ENCODE peak calls at places on chromosomes 6 and 20, in five cellular contexts. M is mucosa of descending colon, W is neural progenitor cell, H is stomach, E is pancreas. F is an unnamed sample.
A peak's percentile ranks its signal among the peaks of the same experiment; 100 is the strongest.

GRCh38 chr6:48825501-48826317 is 637.3 kb downstream of the MMUT start:
- DNase-seq in M (no peak), W (no peak), H (no peak), E (no peak), F (no peak)

GRCh38 chr6:30409184-30409583 is 64.2 kb downstream of the RPP21 start:
- DNase-seq in M (no peak), W (no peak), H (no peak), E (no peak), F (no peak)

GRCh38 chr6:118813795-118814194 is 80.2 kb upstream of the ASF1A start:
- DNase-seq in M (no peak), W (no peak), H (no peak), E (no peak), F (no peak)

GRCh38 chr6:77124604-77125003 is 338.7 kb downstream of the HTR1B start:
- DNase-seq in M (no peak), W (no peak), H (no peak), E (no peak), F (no peak)

GRCh38 chr20:63005240-63005861 is 1.4 kb downstream of the BHLHE23 start:
- DNase-seq in M (no peak), W (peak; percentile 60), H (no peak), E (peak; percentile 10), F (no peak)

GRCh38 chr6:164039954-164040375 is 625.4 kb downstream of the QKI start:
- DNase-seq in M (peak; percentile 9), W (no peak), H (peak; percentile 45), E (peak; percentile 73), F (no peak)

GRCh38 chr6:33160728-33161323 is 31.4 kb downstream of the COL11A2 start:
- DNase-seq in M (peak; percentile 87), W (no peak), H (peak; percentile 62), E (no peak), F (peak; percentile 38)

GRCh38 chr6:53956068-53956711 is 155.1 kb upstream of the MLIP start:
- DNase-seq in M (peak; percentile 81), W (peak; percentile 81), H (peak; percentile 77), E (peak; percentile 60), F (peak; percentile 88)

GRCh38 chr6:157314705-157315321 is 8.5 kb downstream of the TMEM242 start:
- DNase-seq in M (peak; percentile 40), W (peak; percentile 72), H (no peak), E (no peak), F (no peak)

GRCh38 chr6:39433630-39434029 is 111.1 kb upstream of the KCNK16 start:
- DNase-seq in M (no peak), W (no peak), H (no peak), E (no peak), F (no peak)

GRCh38 chr6:149061933-149062332 is 255.6 kb upstream of the TAB2 start:
- DNase-seq in M (no peak), W (no peak), H (no peak), E (no peak), F (no peak)
- H3K4me3 ChIP-seq in M (no peak overlapping the region), W (no peak overlapping the region), H (no peak overlapping the region), E (no peak overlapping the region), F (no peak overlapping the region)

GRCh38 chr20:44961868-44962267 is 1.7 kb upstream of the TOMM34 start:
- DNase-seq in M (no peak), W (no peak), H (no peak), E (no peak), F (no peak)

GRCh38 chr20:44959082-44959895 is 908 bp downstream of the TOMM34 start:
- DNase-seq in M (peak; percentile 35), W (peak; percentile 67), H (no peak), E (no peak), F (no peak)

GRCh38 chr20:44961024-44961866 is 1.0 kb upstream of the TOMM34 start:
- DNase-seq in M (no peak), W (no peak), H (no peak), E (no peak), F (no peak)

GRCh38 chr20:44958276-44958675 is 1.9 kb downstream of the TOMM34 start:
- DNase-seq in M (no peak), W (no peak), H (no peak), E (no peak), F (no peak)

GRCh38 chr20:44959896-44960852 is at the start of gene TOMM34:
- DNase-seq in M (peak; percentile 99), W (peak; percentile 97), H (peak; percentile 98), E (peak; percentile 95), F (peak; percentile 99)
- TF ChIP-seq CTCF in M (no peak), W (no peak), H (no peak), E (no peak), F (no peak)

DNA sequence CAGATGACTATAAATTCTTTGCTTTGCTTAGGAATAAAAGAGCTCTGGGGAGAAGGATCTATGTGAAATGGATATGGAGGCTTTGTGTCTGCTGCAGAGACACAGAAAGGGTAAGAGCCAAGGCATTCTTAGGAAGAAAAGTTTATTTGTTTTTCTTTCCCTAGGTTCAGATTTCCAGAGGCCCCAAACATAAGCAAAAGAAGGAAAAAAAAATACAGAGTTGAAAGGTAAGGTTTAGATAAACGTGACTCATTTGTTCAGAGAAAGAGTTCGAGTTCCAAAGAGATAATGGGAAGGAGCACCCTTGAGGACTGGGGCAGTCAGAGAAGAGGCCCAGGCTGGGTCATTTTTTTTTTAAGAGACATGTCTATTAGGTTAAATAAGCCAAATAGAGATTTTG is 27.4 kb upstream of the BMP5 start:
- DNase-seq in M (no peak), W (no peak), H (no peak), E (no peak), F (no peak)
- H3K4me3 ChIP-seq in M (no peak overlapping the region), W (no peak overlapping the region), H (no peak overlapping the region), E (no peak overlapping the region), F (no peak overlapping the region)

DNA sequence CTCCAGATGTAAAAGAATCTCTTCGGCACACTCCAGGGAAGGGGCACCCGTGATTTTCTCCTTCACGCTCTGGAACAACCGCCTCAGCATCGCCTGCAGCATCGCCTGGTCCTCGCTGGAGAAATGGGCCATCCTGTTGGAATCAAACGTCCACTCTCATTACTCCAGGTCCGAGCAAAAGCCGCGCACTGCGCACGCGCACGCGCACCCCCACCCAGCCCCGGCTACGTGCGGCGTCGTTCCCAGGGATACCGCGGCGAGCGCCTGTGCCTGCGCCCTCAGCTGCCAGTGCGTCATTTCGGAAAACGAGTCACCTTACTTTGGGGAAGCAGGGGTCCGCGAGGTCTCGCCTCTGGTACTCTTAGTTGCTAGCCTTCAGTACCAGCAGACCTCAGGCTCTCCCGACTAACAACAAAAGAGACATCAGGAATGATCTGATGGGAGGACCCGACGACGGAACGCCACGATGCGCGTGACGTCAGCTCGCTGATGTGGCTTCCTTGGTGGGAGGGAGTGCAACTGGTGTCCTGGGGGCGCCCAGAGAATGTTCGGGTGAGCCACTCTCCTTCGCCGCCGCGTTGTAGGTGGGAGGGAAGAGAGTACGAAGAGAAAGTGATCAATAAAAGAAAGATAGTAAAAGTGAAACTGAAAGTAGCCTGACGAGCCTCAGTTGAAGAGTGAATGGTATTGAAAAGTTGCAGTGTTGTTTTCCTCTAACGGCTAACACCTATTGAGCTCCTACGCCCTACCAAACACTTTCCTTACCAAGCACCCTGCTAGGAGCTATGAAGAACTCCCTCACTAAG is at the start of gene TBC1D32:
- DNase-seq in M (peak; percentile 95), W (peak; percentile 90), H (peak; percentile 92), E (peak; percentile 93), F (peak; percentile 98)
- TF ChIP-seq CTCF in M (no peak), W (no peak), H (no peak), E (no peak), F (no peak)

GRCh38 chr6:73867411-73867810 is 171.4 kb downstream of the CD109 start:
- DNase-seq in M (no peak), W (no peak), H (no peak), E (no peak), F (no peak)
- H3K4me3 ChIP-seq in M (no peak overlapping the region), W (no peak overlapping the region), H (no peak overlapping the region), E (no peak overlapping the region), F (no peak overlapping the region)

GRCh38 chr6:144647971-144648651 is 363.0 kb downstream of the UTRN start:
- DNase-seq in M (no peak), W (no peak), H (no peak), E (no peak), F (no peak)
- TF ChIP-seq CTCF in M (no peak), W (no peak), H (no peak), E (no peak), F (no peak)

GRCh38 chr6:1719922-1720321 is 110.2 kb downstream of the FOXC1 start:
- DNase-seq in M (no peak), W (no peak), H (no peak), E (no peak), F (no peak)
- H3K4me3 ChIP-seq in M (no peak overlapping the region), W (peak overlapping the region; percentile 3), H (no peak overlapping the region), E (no peak overlapping the region), F (no peak overlapping the region)

GRCh38 chr20:60345106-60345505 is 386.9 kb downstream of the CDH26 start:
- DNase-seq in M (no peak), W (no peak), H (no peak), E (no peak), F (no peak)
- TF ChIP-seq CTCF in M (no peak), W (no peak), H (no peak), E (no peak), F (no peak)

DNA sequence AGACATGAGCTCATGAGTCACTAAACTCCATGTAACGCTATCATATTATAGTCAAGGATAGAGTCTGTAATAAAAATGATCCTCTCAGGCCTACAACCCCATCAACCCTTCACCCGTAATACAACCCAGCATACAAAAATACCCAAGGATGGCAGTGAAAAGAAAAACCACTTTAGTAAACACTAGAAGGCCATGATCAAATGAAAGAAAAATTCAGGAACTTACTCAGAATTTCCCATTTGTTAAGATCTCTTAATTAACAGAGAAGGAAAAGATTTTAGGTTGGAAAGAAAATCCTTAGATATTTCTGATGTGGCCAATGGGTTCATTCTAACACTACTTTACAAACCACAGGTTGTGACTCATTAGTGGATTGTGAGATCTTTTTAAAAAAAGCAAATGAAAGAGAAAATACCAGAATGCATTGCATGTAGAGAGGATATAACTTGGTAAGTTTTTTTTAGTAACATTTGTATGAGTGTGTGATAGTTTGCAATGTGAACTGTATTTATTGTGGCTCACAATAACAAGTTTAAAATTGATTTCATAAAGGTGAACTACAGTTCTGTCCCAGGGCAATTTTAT is 8.0 kb upstream of the UBE2J1 start:
- DNase-seq in M (no peak), W (no peak), H (no peak), E (no peak), F (no peak)
- H3K4me3 ChIP-seq in M (no peak overlapping the region), W (no peak overlapping the region), H (no peak overlapping the region), E (no peak overlapping the region), F (no peak overlapping the region)